ENCODE peak calls at places on chromosomes 6 and 20, in seven cellular contexts. R, P, W, V, A, D and M are unnamed samples.

GRCh38 chr20:10034717-10035571 is at the start of gene ANKEF1:
- DNase-seq in R (peak), P (no peak), W (peak), V (peak), A (peak), D (peak), M (peak)

GRCh38 chr6:57013501-57013900 is 33.0 kb upstream of the KIAA1586 start:
- DNase-seq in R (no peak), P (no peak), W (no peak), V (peak), A (no peak), D (no peak), M (no peak)

GRCh38 chr20:23396961-23397620 is 24.2 kb downstream of the NAPB start:
- DNase-seq in R (no peak), P (no peak), W (no peak), V (no peak), A (no peak), D (no peak), M (no peak)

GRCh38 chr20:62515280-62515679 is 39.5 kb upstream of the GATA5 start:
- DNase-seq in R (no peak), P (no peak), W (no peak), V (no peak), A (no peak), D (no peak), M (no peak)

GRCh38 chr6:7639427-7639826 is 49.4 kb downstream of the SNRNP48 start:
- DNase-seq in R (no peak), P (no peak), W (no peak), V (no peak), A (no peak), D (no peak), M (no peak)

GRCh38 chr20:1804554-1804956 is 90.7 kb upstream of the SIRPA start:
- DNase-seq in R (no peak), P (no peak), W (no peak), V (no peak), A (no peak), D (no peak), M (no peak)

GRCh38 chr6:121482004-121482693 is 46.7 kb downstream of the GJA1 start:
- DNase-seq in R (no peak), P (no peak), W (peak), V (no peak), A (no peak), D (peak), M (no peak)

GRCh38 chr6:44453146-44453545 is 65.6 kb downstream of the CDC5L start:
- DNase-seq in R (no peak), P (no peak), W (no peak), V (no peak), A (no peak), D (no peak), M (no peak)

GRCh38 chr20:47502801-47503239 is 1.1 kb downstream of the NCOA3 start:
- DNase-seq in R (no peak), P (no peak), W (peak), V (peak), A (peak), D (no peak), M (peak)

GRCh38 chr6:33073431-33073871 is at the start of gene HLA-DPA1:
- DNase-seq in R (no peak), P (peak), W (peak), V (peak), A (no peak), D (peak), M (peak)
- TF ChIP-seq JUND in R (no peak), P (no peak), W (no peak), V (no peak), A (no peak), D (no peak), M (no peak)

DNA sequence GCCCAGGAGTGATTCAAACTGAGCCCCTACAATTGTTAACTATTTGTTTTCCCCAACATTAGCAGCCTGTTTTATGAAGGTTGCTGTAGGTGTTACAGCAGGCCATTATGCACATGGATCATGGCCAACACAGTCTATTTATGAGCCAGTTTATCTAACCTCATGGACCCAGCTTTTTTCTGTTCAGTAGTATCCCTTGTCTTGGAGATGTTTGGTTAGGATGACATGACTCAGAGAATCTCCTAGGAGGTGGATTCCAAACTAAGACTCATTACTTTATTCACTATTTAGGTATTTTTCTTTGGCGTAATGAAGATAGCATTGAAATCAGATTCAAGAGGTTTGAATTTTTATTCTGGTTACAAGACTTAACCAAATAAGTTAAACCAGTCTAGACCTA is 62.8 kb upstream of the TFB1M start:
- DNase-seq in R (no peak), P (no peak), W (no peak), V (no peak), A (no peak), D (no peak), M (no peak)
- TF ChIP-seq JUND in R (no peak), P (no peak), W (peak), V (no peak), A (no peak), D (no peak), M (no peak)

GRCh38 chr20:48620486-48621255 is 207.1 kb downstream of the PREX1 start:
- DNase-seq in R (peak), P (peak), W (peak), V (peak), A (peak), D (peak), M (peak)
- TF ChIP-seq JUND in R (no peak), P (no peak), W (peak), V (no peak), A (no peak), D (no peak), M (no peak)

DNA sequence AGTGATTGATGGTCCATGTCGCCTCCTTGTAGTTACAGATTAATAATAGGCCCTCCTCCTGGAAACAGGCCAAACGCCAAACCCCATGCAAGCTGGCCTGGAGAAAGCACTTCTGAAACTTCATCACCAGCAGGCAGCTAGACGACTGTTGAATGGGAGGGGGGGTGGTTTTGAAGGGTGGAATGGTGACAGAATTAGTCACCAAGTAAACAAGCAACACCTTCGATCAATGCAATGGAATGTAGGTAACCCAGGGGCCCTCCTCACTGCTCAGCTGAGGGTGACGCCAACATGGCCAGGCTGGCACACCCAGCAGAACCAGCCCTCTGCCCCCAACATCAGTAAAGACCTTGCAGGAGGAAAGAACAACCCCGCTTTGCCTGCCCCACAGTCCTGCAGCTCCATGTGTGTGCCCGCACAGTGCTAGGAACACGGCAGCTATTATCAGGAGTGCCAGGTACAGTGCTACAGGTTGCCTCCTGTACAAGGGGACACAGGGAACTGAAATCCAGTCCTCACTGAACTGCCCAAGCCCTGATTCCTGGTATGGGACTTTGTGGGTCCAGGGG is 2.7 kb downstream of the BCAS1 start:
- DNase-seq in R (peak), P (peak), W (no peak), V (peak), A (peak), D (peak), M (peak)
- TF ChIP-seq JUND in R (peak), P (no peak), W (no peak), V (no peak), A (peak), D (peak), M (peak)

GRCh38 chr6:2522521-2522920 is 228.2 kb downstream of the MYLK4 start:
- DNase-seq in R (no peak), P (no peak), W (no peak), V (no peak), A (no peak), D (no peak), M (no peak)
- TF ChIP-seq JUND in R (no peak), P (no peak), W (no peak), V (no peak), A (no peak), D (no peak), M (no peak)

GRCh38 chr20:33884633-33885032 is 73.5 kb downstream of the CHMP4B start:
- DNase-seq in R (no peak), P (no peak), W (no peak), V (no peak), A (no peak), D (no peak), M (no peak)

GRCh38 chr20:33882018-33882417 is 70.9 kb downstream of the CHMP4B start:
- DNase-seq in R (no peak), P (no peak), W (no peak), V (no peak), A (no peak), D (no peak), M (no peak)

GRCh38 chr20:33882481-33882880 is 71.3 kb downstream of the CHMP4B start:
- DNase-seq in R (no peak), P (no peak), W (no peak), V (no peak), A (no peak), D (no peak), M (no peak)

GRCh38 chr20:33880396-33880795 is 69.2 kb downstream of the CHMP4B start:
- DNase-seq in R (no peak), P (no peak), W (no peak), V (no peak), A (no peak), D (no peak), M (no peak)

GRCh38 chr20:33883164-33883563 is 72.0 kb downstream of the CHMP4B start:
- DNase-seq in R (no peak), P (peak), W (no peak), V (no peak), A (no peak), D (no peak), M (no peak)
- TF ChIP-seq JUND in R (no peak), P (no peak), W (no peak), V (no peak), A (no peak), D (no peak), M (no peak)

GRCh38 chr6:16336056-16336810 is 97.8 kb downstream of the GMPR start:
- DNase-seq in R (no peak), P (no peak), W (no peak), V (no peak), A (no peak), D (no peak), M (no peak)

GRCh38 chr6:16332175-16332542 is 93.8 kb downstream of the GMPR start:
- DNase-seq in R (peak), P (peak), W (peak), V (peak), A (peak), D (no peak), M (peak)

GRCh38 chr6:16333580-16333979 is 95.2 kb downstream of the GMPR start:
- DNase-seq in R (no peak), P (no peak), W (no peak), V (no peak), A (no peak), D (no peak), M (no peak)

GRCh38 chr6:16335176-16335575 is 96.8 kb downstream of the GMPR start:
- DNase-seq in R (no peak), P (no peak), W (no peak), V (no peak), A (no peak), D (no peak), M (no peak)

GRCh38 chr6:16334671-16335070 is 96.3 kb downstream of the GMPR start:
- DNase-seq in R (no peak), P (no peak), W (no peak), V (no peak), A (no peak), D (no peak), M (no peak)
- TF ChIP-seq JUND in R (no peak), P (no peak), W (peak), V (no peak), A (no peak), D (peak), M (no peak)

DNA sequence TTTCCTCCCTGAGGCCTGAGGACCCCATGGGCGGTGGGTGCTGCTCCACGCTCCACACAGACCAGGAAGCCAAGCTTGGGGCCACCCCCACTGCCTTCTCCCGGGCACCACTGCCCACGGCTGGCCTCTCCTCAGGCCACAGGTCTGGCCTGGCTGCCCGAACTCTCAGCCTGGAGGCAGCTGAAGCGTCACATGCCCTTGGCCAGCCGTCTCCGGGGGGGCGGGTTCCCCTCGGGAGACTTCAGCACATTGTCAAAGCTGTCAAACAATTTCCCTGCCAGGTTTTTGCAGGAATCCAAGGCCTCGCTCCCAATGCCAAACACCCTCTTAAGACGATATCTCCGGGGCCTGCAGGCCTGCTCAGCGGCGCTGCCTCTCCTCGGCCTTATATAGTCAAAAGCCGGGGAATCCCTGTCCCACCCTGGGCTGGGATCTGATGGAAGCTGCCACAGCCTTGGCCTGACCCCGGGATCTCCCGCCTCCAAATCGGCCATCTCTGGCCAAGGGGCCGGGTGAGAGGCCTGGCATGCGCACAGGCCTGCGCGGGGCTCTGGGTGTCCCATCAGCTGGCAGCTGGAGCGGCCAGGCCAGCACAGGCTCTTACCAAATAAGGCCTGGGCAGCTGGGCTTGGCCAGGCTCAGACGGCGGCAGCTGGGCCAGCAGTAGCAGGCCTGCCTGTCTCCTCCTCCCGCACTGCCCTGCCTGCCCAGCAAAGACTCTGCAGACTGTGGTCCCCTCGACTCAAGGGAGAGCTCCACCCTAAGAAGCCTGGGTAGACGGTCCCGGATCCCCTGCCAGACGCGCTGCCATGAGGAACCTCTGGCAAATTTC is 49.7 kb downstream of the RBM38 start:
- DNase-seq in R (no peak), P (no peak), W (peak), V (no peak), A (no peak), D (no peak), M (peak)
- TF ChIP-seq JUND in R (no peak), P (no peak), W (no peak), V (no peak), A (no peak), D (no peak), M (no peak)

DNA sequence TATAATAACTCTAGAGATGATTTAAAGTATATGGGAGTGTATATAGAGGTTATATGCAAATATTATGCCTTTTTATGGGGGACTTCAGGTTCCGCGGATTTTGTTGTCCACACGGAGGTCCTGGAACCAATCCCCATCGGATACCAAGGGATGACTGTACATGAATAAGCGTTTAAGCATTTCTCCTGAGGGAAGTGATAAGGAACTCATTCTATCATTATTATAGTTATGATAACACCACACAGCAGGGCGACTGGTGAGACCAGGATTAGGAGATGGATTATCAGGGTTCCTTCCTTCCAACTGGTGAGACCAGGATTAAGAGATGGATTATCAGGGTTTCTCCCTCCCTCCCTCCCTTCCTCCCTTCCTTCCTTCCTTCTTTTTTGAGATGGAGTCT is 6.6 kb downstream of the ECI2 start:
- DNase-seq in R (no peak), P (no peak), W (no peak), V (peak), A (no peak), D (no peak), M (no peak)
- TF ChIP-seq JUND in R (no peak), P (no peak), W (no peak), V (peak), A (no peak), D (no peak), M (no peak)